ENCODE peak calls at places on chromosomes 6 and 20, in seven cellular contexts. W is fibroblast of lung, T is neuronal stem cell, S is A549, H is GM23338, J is osteoblast, D is OCI-LY7. L is an unnamed sample.

GRCh38 chr6:90151827-90152449 is 144.7 kb downstream of the BACH2 start:
- DNase-seq in D (no peak), H (no peak), J (no peak), S (no peak), T (no peak), W (no peak), L (no peak)

GRCh38 chr6:166786704-166787293 is 159.7 kb upstream of the RPS6KA2 start:
- DNase-seq in W (peak), T (peak), S (peak), D (peak), H (peak), J (peak), L (peak)

GRCh38 chr6:160974304-160974771 is 17.2 kb upstream of the MAP3K4 start:
- DNase-seq in J (peak), S (no peak), T (no peak), H (no peak), D (no peak), W (peak), L (peak)

GRCh38 chr6:44000164-44000842 is 126.9 kb downstream of the MRPL14 start:
- DNase-seq in J (peak), T (no peak), D (peak), W (peak), H (peak), S (no peak), L (peak)

GRCh38 chr6:128259735-128260685 is 260.4 kb downstream of the PTPRK start:
- DNase-seq in S (no peak), D (no peak), J (peak), H (no peak), W (peak), T (no peak), L (no peak)

GRCh38 chr6:13709698-13710551 is 1.7 kb downstream of the RANBP9 start:
- DNase-seq in H (peak), D (peak), T (no peak), J (peak), W (peak), S (no peak), L (peak)

GRCh38 chr6:132236744-132237143 is 164.5 kb downstream of the MOXD1 start:
- DNase-seq in D (no peak), W (no peak), S (no peak), H (peak), T (peak), J (no peak), L (peak)

GRCh38 chr20:56175884-56176283 is 72.6 kb upstream of the MC3R start:
- DNase-seq in H (no peak), J (no peak), D (no peak), T (no peak), W (no peak), S (no peak), L (no peak)

GRCh38 chr6:38213275-38213674 is 393.7 kb downstream of the ZFAND3 start:
- DNase-seq in W (no peak), T (no peak), H (no peak), D (no peak), S (no peak), J (no peak), L (no peak)

GRCh38 chr6:150298676-150299075 is 70.1 kb upstream of the IYD start:
- DNase-seq in W (no peak), D (no peak), J (no peak), H (no peak), T (no peak), S (no peak), L (no peak)

GRCh38 chr20:46057856-46058655 is 29.0 kb downstream of the SLC12A5 start:
- DNase-seq in S (no peak), T (peak), D (no peak), W (peak), H (peak), J (peak), L (peak)

GRCh38 chr6:47551670-47552069 is 74.1 kb downstream of the CD2AP start:
- DNase-seq in S (no peak), W (no peak), H (no peak), T (no peak), J (no peak), D (no peak), L (no peak)

GRCh38 chr20:57603120-57603519 is 17.1 kb downstream of the ZBP1 start:
- DNase-seq in H (no peak), J (peak), D (no peak), W (no peak), T (no peak), S (no peak), L (no peak)

GRCh38 chr20:34375977-34376430 is 12.9 kb downstream of the ITCH start:
- DNase-seq in W (no peak), T (no peak), J (no peak), D (no peak), H (no peak), S (no peak), L (no peak)

DNA sequence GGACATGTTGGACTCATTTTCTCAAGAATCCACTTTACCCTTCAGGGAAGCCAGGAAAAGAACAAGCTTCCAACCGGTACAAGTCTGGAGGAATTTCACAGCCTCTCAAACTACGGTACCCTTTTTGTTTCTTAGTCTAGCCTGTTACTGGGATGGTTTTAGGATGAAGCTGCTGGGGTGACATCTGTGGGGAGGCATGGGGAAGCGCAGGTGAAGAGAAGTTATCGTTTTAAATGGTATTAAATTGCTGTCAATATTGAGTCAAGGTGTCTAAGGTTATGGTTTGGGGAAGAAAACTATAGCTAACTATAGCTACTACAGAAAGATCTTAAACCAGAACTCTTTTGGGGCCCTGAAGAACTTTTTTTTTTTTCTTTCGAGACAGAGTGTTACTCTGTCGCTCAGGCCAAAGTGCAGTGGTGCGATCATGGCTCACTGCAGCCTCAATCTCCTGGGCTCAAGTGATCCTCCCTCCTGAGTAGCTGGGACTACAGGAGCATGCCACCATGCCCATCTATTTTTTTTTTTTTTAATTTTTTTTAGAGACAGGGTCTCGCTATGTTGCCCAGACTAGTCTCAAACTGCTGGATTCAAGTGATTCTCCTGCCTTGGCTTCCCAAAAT is 128.7 kb downstream of the RIN2 start:
- DNase-seq in T (no peak), D (no peak), S (peak), H (peak), W (no peak), J (no peak), L (peak)
- H3K4me3 ChIP-seq in T (no peak), D (no peak), S (peak), H (no peak), W (no peak), J (no peak), L (no peak)

GRCh38 chr6:146336200-146336599 is 207.4 kb upstream of the RAB32 start:
- DNase-seq in T (no peak), J (no peak), S (no peak), W (no peak), D (no peak), H (no peak), L (peak)
- H3K4me2 ChIP-seq in T (no peak), J (no peak), S (no peak), W (no peak), D (no peak), H (no peak), L (no peak)

DNA sequence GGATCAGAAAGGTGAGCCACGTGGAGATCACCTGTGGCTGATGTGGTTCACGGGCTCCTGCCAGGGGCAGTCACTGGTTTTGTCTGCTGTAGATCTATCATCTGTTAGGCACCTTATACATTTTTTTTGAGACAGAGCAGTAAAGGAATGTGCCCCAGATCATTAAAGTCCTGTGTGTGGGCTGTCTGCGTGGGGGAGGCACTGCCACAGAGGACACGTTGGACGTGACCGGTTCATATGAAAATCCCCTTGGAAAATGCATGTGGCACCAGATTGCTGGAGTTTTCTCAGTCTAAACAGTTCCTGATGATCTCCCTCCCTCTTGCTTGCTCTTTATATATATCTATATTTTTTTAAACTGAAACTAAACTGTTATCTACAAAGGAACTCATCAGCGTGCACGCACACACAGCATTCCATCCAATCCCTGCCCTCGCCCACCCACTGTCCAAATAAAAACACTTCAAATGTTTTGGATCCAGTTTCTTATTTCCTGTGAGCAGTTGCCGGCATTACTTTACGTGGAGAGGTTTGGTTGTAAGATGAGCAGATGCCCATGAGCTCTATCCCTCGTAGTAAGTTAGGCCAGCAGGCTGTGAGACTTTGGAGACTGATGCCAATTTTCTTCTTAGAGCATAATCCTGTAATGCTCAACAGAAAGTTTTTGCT is 161.6 kb upstream of the EXOC2 start:
- DNase-seq in W (peak), S (no peak), H (no peak), J (no peak), D (no peak), T (no peak), L (no peak)
- H3K4me3 ChIP-seq in W (peak), S (no peak), H (no peak), J (no peak), D (no peak), T (no peak), L (no peak)

DNA sequence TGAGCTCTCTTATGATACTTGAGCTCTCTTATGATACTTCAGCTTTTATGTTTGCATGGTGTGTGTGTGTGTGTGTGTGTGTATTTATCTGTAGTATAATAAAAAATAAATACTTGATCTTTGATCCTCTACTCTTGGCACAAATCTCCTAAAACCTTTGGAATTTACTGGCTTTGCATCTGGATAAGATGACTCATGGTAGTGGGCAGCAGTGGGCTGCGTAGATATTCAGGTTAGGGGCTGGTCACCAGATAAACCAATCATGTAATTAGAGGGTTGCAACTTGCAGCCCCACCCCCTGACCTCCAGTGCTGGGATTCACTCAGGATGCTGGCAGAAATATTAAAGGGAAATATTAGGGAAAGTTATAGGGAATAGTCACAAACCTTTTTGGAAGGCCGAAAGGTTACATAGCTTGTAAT is 151.9 kb upstream of the COL21A1 start:
- DNase-seq in J (no peak), S (peak), D (no peak), T (no peak), H (no peak), W (peak), L (peak)
- H3K4me2 ChIP-seq in J (no peak), S (peak), D (no peak), T (no peak), H (no peak), W (no peak), L (no peak)

DNA sequence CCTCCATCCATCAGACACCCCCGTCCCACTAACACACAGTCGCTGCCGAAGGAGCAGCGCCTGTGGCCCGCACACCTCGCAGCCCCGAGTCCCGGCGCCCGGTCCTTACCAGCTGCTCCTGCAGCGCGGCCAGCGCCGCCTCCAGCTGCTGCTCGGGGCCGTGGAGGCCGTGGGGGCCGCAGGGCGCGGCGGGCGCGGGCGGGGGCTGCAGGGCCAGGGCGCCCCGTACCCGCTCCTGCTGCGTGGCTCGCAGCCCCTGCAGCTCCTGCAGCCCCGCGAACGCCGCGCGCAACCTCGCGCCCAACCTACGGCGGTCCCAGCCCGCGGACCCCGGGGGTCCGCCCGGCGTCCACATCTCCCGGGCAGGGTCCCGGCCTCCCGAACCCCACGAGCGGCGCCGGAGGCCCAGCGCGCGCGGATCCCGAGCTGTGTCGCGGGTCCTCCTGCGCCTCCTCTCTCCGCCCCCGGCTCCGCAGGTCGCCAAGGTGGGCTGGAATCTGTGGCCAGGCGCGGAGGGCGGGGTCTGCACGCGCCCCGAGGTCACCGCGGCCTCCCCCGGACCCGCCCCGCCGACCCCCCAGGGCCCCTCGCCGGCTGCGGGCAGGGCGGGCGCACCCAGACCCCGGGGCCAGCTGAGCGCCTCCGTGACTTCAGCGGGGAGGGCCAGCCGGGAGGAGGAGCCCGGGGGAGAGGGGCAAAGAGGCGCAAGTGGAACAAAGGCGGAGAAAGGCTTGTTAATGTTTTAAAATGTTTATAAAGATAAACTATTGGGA is at the start of gene DACT2:
- DNase-seq in H (peak), W (no peak), J (peak), T (no peak), S (no peak), D (no peak), L (no peak)
- H3K4me3 ChIP-seq in H (peak), W (no peak), J (no peak), T (peak), S (peak), D (no peak), L (peak)

GRCh38 chr6:16055852-16056251 is 73.0 kb upstream of the MYLIP start:
- DNase-seq in H (peak), J (no peak), S (no peak), D (no peak), W (no peak), T (no peak), L (no peak)
- H3K4me2 ChIP-seq in H (peak), J (no peak), S (no peak), D (no peak), W (no peak), T (no peak), L (no peak)

GRCh38 chr6:26296857-26297648 is 67.9 kb upstream of the BTN3A2 start:
- DNase-seq in J (no peak), D (no peak), W (peak), S (no peak), T (no peak), H (no peak), L (no peak)

GRCh38 chr6:26292709-26293108 is 72.3 kb upstream of the BTN3A2 start:
- DNase-seq in J (no peak), H (no peak), W (no peak), D (no peak), S (no peak), T (no peak), L (no peak)

GRCh38 chr6:26294276-26294675 is 70.7 kb upstream of the BTN3A2 start:
- DNase-seq in H (no peak), J (no peak), D (no peak), W (no peak), T (no peak), S (no peak), L (no peak)

GRCh38 chr6:26296556-26296856 is 68.5 kb upstream of the BTN3A2 start:
- DNase-seq in S (no peak), W (no peak), H (no peak), D (no peak), T (no peak), J (no peak), L (no peak)

DNA sequence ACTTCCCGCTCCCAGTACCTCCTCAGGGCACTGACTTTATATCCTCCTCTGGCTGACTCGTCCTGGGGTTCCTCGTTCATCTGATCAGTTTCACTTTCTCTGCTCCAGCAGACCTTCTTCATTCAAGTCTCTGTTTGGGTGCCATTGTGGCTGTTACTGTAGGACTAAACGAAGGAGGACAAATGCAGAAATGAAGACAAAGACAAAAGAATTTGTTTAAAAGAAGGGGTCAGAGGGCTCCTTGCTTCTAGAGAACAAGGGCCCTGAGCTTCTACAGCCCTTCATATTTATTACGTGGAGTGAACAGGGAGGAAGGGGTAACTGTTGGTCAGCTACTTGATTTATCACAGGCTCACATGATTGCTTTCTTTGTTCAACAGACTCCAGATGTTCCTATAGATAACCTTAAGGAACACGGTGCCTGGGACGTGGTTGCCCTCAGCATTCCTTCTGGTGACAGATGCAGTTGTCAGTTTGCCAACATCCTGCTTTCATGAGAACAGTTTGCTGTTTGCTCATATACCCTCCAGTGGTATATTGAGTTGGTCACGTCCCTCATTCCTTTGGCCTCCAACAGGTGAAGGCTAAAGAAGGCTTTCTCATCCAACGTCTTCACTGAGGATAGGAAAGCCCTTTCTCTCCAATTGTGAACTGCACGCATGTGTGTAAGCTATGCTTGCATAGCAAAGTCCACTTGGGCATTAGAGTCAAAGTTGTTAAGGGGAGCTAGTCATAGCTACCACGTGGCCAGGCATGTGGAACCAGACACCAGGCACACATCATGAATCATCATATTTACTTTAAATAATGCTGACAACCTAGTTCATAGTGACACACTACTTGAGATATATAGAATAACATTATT is 69.1 kb upstream of the BTN3A2 start:
- DNase-seq in D (no peak), T (no peak), W (peak), J (peak), H (no peak), S (peak), L (no peak)
- H3K4me3 ChIP-seq in D (no peak), T (no peak), W (no peak), J (peak), H (no peak), S (no peak), L (no peak)

DNA sequence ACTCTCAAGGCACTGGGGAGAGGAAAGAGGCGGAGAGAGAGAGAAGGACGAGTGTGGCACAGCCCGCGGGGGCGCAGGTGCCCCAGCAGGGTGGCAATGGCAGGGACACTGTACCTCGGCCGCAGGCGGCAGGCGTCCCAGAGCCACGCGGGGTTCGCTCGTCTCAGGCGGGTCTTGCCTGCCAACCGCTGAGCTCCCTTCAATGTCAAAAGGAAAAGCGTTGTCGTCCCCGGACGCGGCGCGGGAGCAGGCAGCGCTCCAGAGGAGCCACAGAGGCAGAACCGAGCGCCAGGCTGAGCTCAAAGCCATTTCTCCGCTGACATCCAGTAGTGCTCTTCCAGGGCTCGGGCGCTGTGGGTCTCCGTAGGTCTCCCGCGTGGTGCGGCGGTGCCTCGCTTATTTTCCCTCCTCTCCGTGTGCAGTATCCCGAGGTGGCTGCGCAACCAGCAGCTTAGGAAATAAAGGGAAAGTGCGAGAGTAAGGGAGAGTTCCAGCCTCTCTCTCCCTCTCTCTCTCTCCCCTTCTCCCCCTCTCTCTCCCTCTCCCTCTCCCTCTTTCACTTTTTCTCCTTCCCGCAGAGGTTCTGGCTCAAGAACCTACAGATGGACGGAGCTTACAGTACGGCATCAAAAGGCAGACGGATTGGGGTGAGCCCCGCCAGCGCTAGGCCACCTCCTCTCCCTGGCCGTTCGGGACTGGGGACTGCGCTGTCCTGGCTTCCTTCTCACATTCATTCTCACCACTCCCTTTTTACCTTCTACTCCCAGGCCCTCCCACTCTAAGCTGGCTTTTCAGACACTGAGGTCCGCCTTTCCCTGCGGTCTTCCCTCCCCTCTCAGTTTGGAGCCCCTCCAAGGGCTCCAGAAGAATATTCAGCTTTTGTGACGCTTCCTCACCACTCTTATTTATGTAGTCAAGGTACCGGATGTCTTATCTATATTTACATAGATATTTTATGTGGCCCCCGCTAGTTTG is at the start of gene LAMA4:
- DNase-seq in D (no peak), J (peak), T (peak), S (peak), H (peak), W (peak), L (peak)
- H3K4me2 ChIP-seq in D (no peak), J (peak), T (peak), S (peak), H (peak), W (peak), L (peak)